ENCODE peak calls at places on chromosomes 1 and 21, in four cellular contexts. C is frontal cortex, D is Ammon's horn, J is WTC11. A is an unnamed sample.

GRCh38 chr1:100585774-100586173 is 47.8 kb downstream of the GPR88 start:
- DNase-seq in C (no peak), D (no peak), J (no peak), A (no peak)

GRCh38 chr1:232226197-232226681 is 403.7 kb downstream of the SIPA1L2 start:
- DNase-seq in C (no peak), D (no peak), J (peak), A (no peak)

GRCh38 chr1:3674100-3675094 is 22.1 kb downstream of the TP73 start:
- DNase-seq in C (no peak), D (no peak), J (peak), A (no peak)

GRCh38 chr1:66752000-66752592 is at the start of gene DYNLT5:
- DNase-seq in C (peak), D (peak), J (peak), A (peak)

GRCh38 chr1:14758962-14759361 is 160.5 kb downstream of the KAZN start:
- DNase-seq in C (no peak), D (no peak), J (no peak), A (no peak)

GRCh38 chr21:28832715-28833061 is 160.0 kb downstream of the LTN1 start:
- DNase-seq in C (no peak), D (no peak), J (no peak), A (no peak)

GRCh38 chr1:202664083-202664482 is 46.2 kb downstream of the SYT2 start:
- DNase-seq in C (no peak), D (no peak), J (no peak), A (no peak)

GRCh38 chr1:77900687-77901293 is 12.4 kb downstream of the NEXN start:
- DNase-seq in C (no peak), D (peak), J (peak), A (peak)

GRCh38 chr1:205810448-205811157 is 2.4 kb downstream of the SLC41A1 start:
- DNase-seq in C (no peak), D (no peak), J (peak), A (no peak)

GRCh38 chr1:236131916-236132315 is 10.4 kb upstream of the GPR137B start:
- DNase-seq in C (no peak), D (no peak), J (no peak), A (no peak)

GRCh38 chr1:113396585-113396984 is 6.3 kb downstream of the MAGI3 start:
- DNase-seq in C (no peak), D (no peak), J (no peak), A (no peak)

GRCh38 chr1:55974714-55975441 is 604.5 kb downstream of the PLPP3 start:
- DNase-seq in C (no peak), D (no peak), J (no peak), A (no peak)

GRCh38 chr1:211589782-211590721 is 11.1 kb upstream of the SLC30A1 start:
- DNase-seq in C (no peak), D (peak), J (no peak), A (no peak)

GRCh38 chr1:200739499-200740290 is 1.0 kb downstream of the CAMSAP2 start:
- DNase-seq in C (no peak), D (peak), J (peak), A (no peak)

GRCh38 chr1:227124461-227124860 is 184.4 kb downstream of the COQ8A start:
- DNase-seq in C (no peak), D (no peak), J (no peak), A (no peak)

GRCh38 chr1:4351453-4351852 is 303.0 kb upstream of the AJAP1 start:
- DNase-seq in C (no peak), D (no peak), J (no peak), A (no peak)

GRCh38 chr1:10975567-10976326 is 36.7 kb upstream of the TARDBP start:
- DNase-seq in C (no peak), D (peak), J (no peak), A (no peak)

GRCh38 chr1:153940756-153941155 is 5.8 kb downstream of the DENND4B start:
- DNase-seq in C (no peak), D (no peak), J (no peak), A (no peak)

GRCh38 chr1:110114784-110115183 is 2.5 kb downstream of the UBL4B start:
- DNase-seq in C (no peak), D (no peak), J (no peak), A (no peak)

GRCh38 chr21:37008705-37009104 is 2.2 kb downstream of the RIPPLY3 start:
- DNase-seq in C (no peak), D (no peak), J (no peak), A (no peak)

A was measured in GM10248.